ENCODE peak calls at places on chromosomes 13 and 19, in four cellular contexts. B is endodermal cell; L is central memory CD4-positive, alpha-beta T cell; K is stimulated activated CD8-positive, alpha-beta memory T cell treated with anti-CD3 and anti-CD28 coated beads, Interleukin-7, amount 100 ng/mL, for 4 hours. I is an unnamed sample.

GRCh38 chr13:32176696-32177095 is 138.5 kb downstream of the ZAR1L start:
- DNase-seq in B (no peak), L (no peak), K (no peak), I (no peak)

GRCh38 chr19:43957891-43958290 is 6.9 kb downstream of the ZNF221 start:
- DNase-seq in B (no peak), L (no peak), K (no peak), I (peak)

GRCh38 chr19:21611659-21612402 is 106.4 kb downstream of the ZNF429 start:
- DNase-seq in B (no peak), L (no peak), K (no peak), I (no peak)

GRCh38 chr13:78602561-78603239 is 652 bp downstream of the POU4F1 start:
- DNase-seq in B (peak), L (no peak), K (no peak), I (no peak)

GRCh38 chr19:45474941-45475516 is 7.2 kb downstream of the FOSB start:
- DNase-seq in B (no peak), L (no peak), K (no peak), I (no peak)

GRCh38 chr13:30577381-30577780 is 40.3 kb upstream of the USPL1 start:
- DNase-seq in B (no peak), L (peak), K (peak), I (peak)

GRCh38 chr19:920051-920857 is 3.1 kb downstream of the KISS1R start:
- DNase-seq in B (peak), L (peak), K (peak), I (no peak)

GRCh38 chr13:80658705-80659104 is 317.8 kb upstream of the SPRY2 start:
- DNase-seq in B (no peak), L (no peak), K (no peak), I (no peak)

GRCh38 chr13:45538382-45538781 is 73.6 kb downstream of the COG3 start:
- DNase-seq in B (no peak), L (no peak), K (no peak), I (no peak)

GRCh38 chr13:35760678-35761308 is 284.3 kb upstream of the MAB21L1 start:
- DNase-seq in B (peak), L (no peak), K (no peak), I (peak)

GRCh38 chr13:101346942-101347728 is 69.2 kb downstream of the NALCN start:
- DNase-seq in B (no peak), L (no peak), K (no peak), I (peak)

GRCh38 chr19:13684021-13684420 is 80.3 kb upstream of the MRI1 start:
- DNase-seq in B (no peak), L (no peak), K (no peak), I (no peak)

GRCh38 chr13:113854238-113855011 is 9.5 kb downstream of the GAS6 start:
- DNase-seq in B (peak), L (no peak), K (no peak), I (peak)

GRCh38 chr13:101736551-101736950 is 284.1 kb downstream of the ITGBL1 start:
- DNase-seq in B (no peak), L (no peak), K (no peak), I (no peak)

GRCh38 chr19:15318241-15318691 is 14.1 kb downstream of the BRD4 start:
- DNase-seq in B (no peak), L (peak), K (no peak), I (peak)

GRCh38 chr19:16946951-16947940 is 58.4 kb downstream of the F2RL3 start:
- DNase-seq in B (no peak), L (no peak), K (no peak), I (no peak)

GRCh38 chr13:42417624-42418023 is 145.7 kb downstream of the AKAP11 start:
- DNase-seq in B (no peak), L (no peak), K (no peak), I (no peak)

GRCh38 chr13:23637813-23638212 is 67.6 kb downstream of the TNFRSF19 start:
- DNase-seq in B (no peak), L (no peak), K (no peak), I (no peak)

GRCh38 chr13:106520205-106521004 is 15.1 kb downstream of the EFNB2 start:
- DNase-seq in B (no peak), L (no peak), K (no peak), I (peak)

GRCh38 chr19:46067691-46068090 is 26.9 kb upstream of the IGFL4 start:
- DNase-seq in B (no peak), L (no peak), K (no peak), I (no peak)

GRCh38 chr13:112718318-112718717 is 28.5 kb downstream of the ATP11A start:
- DNase-seq in B (no peak), L (no peak), K (no peak), I (no peak)

GRCh38 chr19:54448037-54448773 is 794 bp upstream of the LENG8 start:
- DNase-seq in B (peak), L (no peak), K (no peak), I (peak)

GRCh38 chr13:113930711-113931637 is 42.9 kb downstream of the C13orf46 start:
- DNase-seq in B (peak), L (peak), K (peak), I (no peak)

GRCh38 chr13:100660761-100661160 is 13.8 kb downstream of the TMTC4 start:
- DNase-seq in B (no peak), L (no peak), K (no peak), I (no peak)

GRCh38 chr19:10987621-10988297 is 26.9 kb downstream of the SMARCA4 start:
- DNase-seq in B (no peak), L (no peak), K (no peak), I (no peak)

GRCh38 chr19:12034196-12034595 is 1.3 kb downstream of the ZNF433 start:
- DNase-seq in B (no peak), L (no peak), K (no peak), I (no peak)

GRCh38 chr13:43725460-43725859 is 61.3 kb downstream of the ENOX1 start:
- DNase-seq in B (no peak), L (no peak), K (no peak), I (no peak)

GRCh38 chr13:112233716-112234115 is 142.4 kb upstream of the SPACA7 start:
- DNase-seq in B (no peak), L (no peak), K (no peak), I (no peak)

GRCh38 chr13:84925443-84925842 is 873.8 kb downstream of the SLITRK6 start:
- DNase-seq in B (no peak), L (no peak), K (no peak), I (peak)

GRCh38 chr19:43755256-43755801 is 567 bp upstream of the SMG9 start:
- DNase-seq in B (peak), L (peak), K (peak), I (peak)

GRCh38 chr19:53545271-53546065 is 7.5 kb downstream of the ZNF331 start:
- DNase-seq in B (peak), L (no peak), K (no peak), I (peak)

GRCh38 chr13:37540228-37540627 is 58.3 kb downstream of the POSTN start:
- DNase-seq in B (no peak), L (no peak), K (no peak), I (peak)

GRCh38 chr13:41649659-41650058 is 192.3 kb downstream of the RGCC start:
- DNase-seq in B (peak), L (no peak), K (no peak), I (peak)

GRCh38 chr13:45718992-45719391 is 16.9 kb downstream of the CBY2 start:
- DNase-seq in B (no peak), L (no peak), K (no peak), I (peak)

GRCh38 chr19:49347835-49348234 is 12.6 kb downstream of the CD37 start:
- DNase-seq in B (peak), L (no peak), K (no peak), I (peak)

GRCh38 chr13:22837980-22838615 is 342.7 kb upstream of the SGCG start:
- DNase-seq in B (no peak), L (no peak), K (no peak), I (no peak)

GRCh38 chr13:113044431-113045114 is 61.0 kb upstream of the F7 start:
- DNase-seq in B (no peak), L (no peak), K (no peak), I (no peak)

GRCh38 chr13:29561918-29562317 is 33.6 kb downstream of the SLC7A1 start:
- DNase-seq in B (peak), L (no peak), K (no peak), I (peak)

I was measured in EH.